ENCODE peak calls at places on chromosomes 6 and 20, in eight cellular contexts. U is DMS153; Z is EL; L is islet precursor cell; W is AG08396; I is GM20000; D is stimulated activated CD4-positive, alpha-beta T cell treated with anti-CD3 and anti-CD28 coated beads, Interleukin-1b, Interleukin-23, amount 100 ng/mL, for 24 hours; K is kidney epithelial cell. Q is an unnamed sample.

GRCh38 chr20:62735331-62735821 is 26.7 kb downstream of the NTSR1 start:
- DNase-seq in U (no peak), Z (no peak), L (no peak), W (no peak), I (no peak), D (no peak), K (no peak), Q (no peak)

GRCh38 chr6:38307730-38308129 is 332.0 kb downstream of the BTBD9 start:
- DNase-seq in U (no peak), Z (no peak), L (no peak), W (no peak), I (peak), D (no peak), K (no peak), Q (no peak)

GRCh38 chr6:104597541-104598050 is 262.1 kb downstream of the HACE1 start:
- DNase-seq in U (no peak), Z (peak), L (no peak), W (no peak), I (no peak), D (no peak), K (no peak), Q (no peak)

GRCh38 chr6:125888989-125889656 is 67.4 kb upstream of the HINT3 start:
- DNase-seq in U (no peak), Z (peak), L (peak), W (peak), I (peak), D (no peak), K (no peak), Q (no peak)

GRCh38 chr6:108804976-108805375 is 43.2 kb upstream of the ARMC2 start:
- DNase-seq in U (no peak), Z (no peak), L (no peak), W (no peak), I (no peak), D (no peak), K (no peak), Q (no peak)

GRCh38 chr20:61629361-61630239 is 377.5 kb downstream of the CDH4 start:
- DNase-seq in U (peak), Z (no peak), L (no peak), W (peak), I (no peak), D (no peak), K (no peak), Q (no peak)

GRCh38 chr6:12163149-12163548 is 127.0 kb upstream of the EDN1 start:
- DNase-seq in U (no peak), Z (no peak), L (no peak), W (no peak), I (peak), D (no peak), K (no peak), Q (no peak)

GRCh38 chr6:34484899-34485298 is 19.0 kb downstream of the PACSIN1 start:
- DNase-seq in U (no peak), Z (no peak), L (peak), W (no peak), I (peak), D (peak), K (peak), Q (peak)

GRCh38 chr20:43984587-43984986 is 69.9 kb downstream of the TOX2 start:
- DNase-seq in U (no peak), Z (no peak), L (peak), W (no peak), I (no peak), D (no peak), K (no peak), Q (no peak)

GRCh38 chr6:38843798-38844197 is 128.7 kb downstream of the DNAH8 start:
- DNase-seq in U (no peak), Z (no peak), L (no peak), W (no peak), I (no peak), D (no peak), K (no peak), Q (no peak)

GRCh38 chr20:23153696-23154341 is 67.7 kb upstream of the CD93 start:
- DNase-seq in U (no peak), Z (no peak), L (peak), W (no peak), I (no peak), D (no peak), K (no peak), Q (no peak)

GRCh38 chr6:113858067-113858604 is 991 bp downstream of the MARCKS start:
- DNase-seq in U (no peak), Z (peak), L (peak), W (peak), I (peak), D (no peak), K (no peak), Q (no peak)

GRCh38 chr6:138286698-138287097 is 68.4 kb upstream of the PBOV1 start:
- DNase-seq in U (no peak), Z (no peak), L (no peak), W (no peak), I (no peak), D (no peak), K (no peak), Q (no peak)

GRCh38 chr6:147782302-147782701 is 273.8 kb downstream of the SAMD5 start:
- DNase-seq in U (peak), Z (peak), L (no peak), W (no peak), I (no peak), D (no peak), K (peak), Q (no peak)

GRCh38 chr6:4942673-4943009 is 61.2 kb downstream of the RPP40 start:
- DNase-seq in U (no peak), Z (no peak), L (no peak), W (no peak), I (no peak), D (no peak), K (no peak), Q (no peak)

GRCh38 chr20:54194724-54195438 is 13.0 kb upstream of the PFDN4 start:
- DNase-seq in U (no peak), Z (peak), L (no peak), W (no peak), I (no peak), D (no peak), K (no peak), Q (no peak)

GRCh38 chr6:129552413-129552812 is 157.6 kb downstream of the ARHGAP18 start:
- DNase-seq in U (no peak), Z (no peak), L (peak), W (no peak), I (no peak), D (no peak), K (no peak), Q (no peak)